ENCODE peak calls at places on chromosomes 12 and 14, in seven cellular contexts. One of them, this sample, is unnamed.
A peak's percentile ranks its signal among the peaks of the same experiment; 100 is the strongest.

GRCh38 chr14:101495284-101495683 is 66.0 kb upstream of the DIO3 start:
- DNase-seq in stimulated activated CD4-positive, alpha-beta T cell treated with anti-CD3 and anti-CD28 coated beads, Interleukin-1b, Interleukin-23, amount 100 ng/mL, for 1 hour: no peak
- DNase-seq in naive thymus-derived CD8-positive, alpha-beta T cell: no peak
- DNase-seq in EL: no peak
- DNase-seq in T follicular helper cell: no peak
- DNase-seq in neural crest cell: no peak
- DNase-seq in IMR-90: no peak
- DNase-seq in this sample: no peak

GRCh38 chr12:92136883-92137582 is 8.6 kb downstream of the BTG1 start:
- DNase-seq in stimulated activated CD4-positive, alpha-beta T cell treated with anti-CD3 and anti-CD28 coated beads, Interleukin-1b, Interleukin-23, amount 100 ng/mL, for 1 hour: no peak
- DNase-seq in naive thymus-derived CD8-positive, alpha-beta T cell: no peak
- DNase-seq in EL: peak; percentile 85
- DNase-seq in T follicular helper cell: no peak
- DNase-seq in neural crest cell: no peak
- DNase-seq in IMR-90: peak; percentile 97
- DNase-seq in this sample: peak; percentile 56

GRCh38 chr12:67720383-67720856 is 71.9 kb downstream of the DYRK2 start:
- DNase-seq in stimulated activated CD4-positive, alpha-beta T cell treated with anti-CD3 and anti-CD28 coated beads, Interleukin-1b, Interleukin-23, amount 100 ng/mL, for 1 hour: no peak
- DNase-seq in naive thymus-derived CD8-positive, alpha-beta T cell: no peak
- DNase-seq in EL: peak; percentile 89
- DNase-seq in T follicular helper cell: no peak
- DNase-seq in neural crest cell: no peak
- DNase-seq in IMR-90: peak; percentile 76
- DNase-seq in this sample: peak; percentile 45

GRCh38 chr14:67425603-67426002 is 13.6 kb upstream of the PLEK2 start:
- DNase-seq in stimulated activated CD4-positive, alpha-beta T cell treated with anti-CD3 and anti-CD28 coated beads, Interleukin-1b, Interleukin-23, amount 100 ng/mL, for 1 hour: no peak
- DNase-seq in naive thymus-derived CD8-positive, alpha-beta T cell: no peak
- DNase-seq in EL: no peak
- DNase-seq in T follicular helper cell: no peak
- DNase-seq in neural crest cell: no peak
- DNase-seq in IMR-90: no peak
- DNase-seq in this sample: no peak

GRCh38 chr14:100530270-100531072 is 56.7 kb downstream of the BEGAIN start:
- DNase-seq in stimulated activated CD4-positive, alpha-beta T cell treated with anti-CD3 and anti-CD28 coated beads, Interleukin-1b, Interleukin-23, amount 100 ng/mL, for 1 hour: no peak
- DNase-seq in naive thymus-derived CD8-positive, alpha-beta T cell: no peak
- DNase-seq in EL: no peak
- DNase-seq in T follicular helper cell: no peak
- DNase-seq in neural crest cell: no peak
- DNase-seq in IMR-90: no peak
- DNase-seq in this sample: peak; percentile 3

GRCh38 chr12:29316772-29317171 is 64.2 kb downstream of the ERGIC2 start:
- DNase-seq in stimulated activated CD4-positive, alpha-beta T cell treated with anti-CD3 and anti-CD28 coated beads, Interleukin-1b, Interleukin-23, amount 100 ng/mL, for 1 hour: no peak
- DNase-seq in naive thymus-derived CD8-positive, alpha-beta T cell: no peak
- DNase-seq in EL: peak; percentile 64
- DNase-seq in T follicular helper cell: no peak
- DNase-seq in neural crest cell: no peak
- DNase-seq in IMR-90: peak; percentile 71
- DNase-seq in this sample: peak; percentile 25

GRCh38 chr12:54282949-54283593 is 2.5 kb downstream of the HNRNPA1 start:
- DNase-seq in stimulated activated CD4-positive, alpha-beta T cell treated with anti-CD3 and anti-CD28 coated beads, Interleukin-1b, Interleukin-23, amount 100 ng/mL, for 1 hour: no peak
- DNase-seq in naive thymus-derived CD8-positive, alpha-beta T cell: no peak
- DNase-seq in EL: no peak
- DNase-seq in T follicular helper cell: no peak
- DNase-seq in neural crest cell: no peak
- DNase-seq in IMR-90: no peak
- DNase-seq in this sample: no peak

GRCh38 chr12:124744273-124744640 is 119.4 kb downstream of the SCARB1 start:
- DNase-seq in stimulated activated CD4-positive, alpha-beta T cell treated with anti-CD3 and anti-CD28 coated beads, Interleukin-1b, Interleukin-23, amount 100 ng/mL, for 1 hour: no peak
- DNase-seq in naive thymus-derived CD8-positive, alpha-beta T cell: no peak
- DNase-seq in EL: no peak
- DNase-seq in T follicular helper cell: no peak
- DNase-seq in neural crest cell: no peak
- DNase-seq in IMR-90: no peak
- DNase-seq in this sample: no peak

GRCh38 chr12:104291867-104292524 is 11.5 kb upstream of the EID3 start:
- DNase-seq in stimulated activated CD4-positive, alpha-beta T cell treated with anti-CD3 and anti-CD28 coated beads, Interleukin-1b, Interleukin-23, amount 100 ng/mL, for 1 hour: no peak
- DNase-seq in naive thymus-derived CD8-positive, alpha-beta T cell: no peak
- DNase-seq in EL: no peak
- DNase-seq in T follicular helper cell: no peak
- DNase-seq in neural crest cell: no peak
- DNase-seq in IMR-90: no peak
- DNase-seq in this sample: no peak

GRCh38 chr14:23160924-23161522 is 22.4 kb downstream of the SLC7A8 start:
- DNase-seq in stimulated activated CD4-positive, alpha-beta T cell treated with anti-CD3 and anti-CD28 coated beads, Interleukin-1b, Interleukin-23, amount 100 ng/mL, for 1 hour: no peak
- DNase-seq in naive thymus-derived CD8-positive, alpha-beta T cell: no peak
- DNase-seq in EL: peak; percentile 43
- DNase-seq in T follicular helper cell: no peak
- DNase-seq in neural crest cell: no peak
- DNase-seq in IMR-90: peak; percentile 78
- DNase-seq in this sample: peak; percentile 79

GRCh38 chr12:24714237-24714636 is 234.7 kb downstream of the BCAT1 start:
- DNase-seq in stimulated activated CD4-positive, alpha-beta T cell treated with anti-CD3 and anti-CD28 coated beads, Interleukin-1b, Interleukin-23, amount 100 ng/mL, for 1 hour: no peak
- DNase-seq in naive thymus-derived CD8-positive, alpha-beta T cell: no peak
- DNase-seq in EL: no peak
- DNase-seq in T follicular helper cell: no peak
- DNase-seq in neural crest cell: no peak
- DNase-seq in IMR-90: no peak
- DNase-seq in this sample: no peak

GRCh38 chr14:87888136-87888999 is 104.6 kb downstream of the GALC start:
- DNase-seq in stimulated activated CD4-positive, alpha-beta T cell treated with anti-CD3 and anti-CD28 coated beads, Interleukin-1b, Interleukin-23, amount 100 ng/mL, for 1 hour: no peak
- DNase-seq in naive thymus-derived CD8-positive, alpha-beta T cell: no peak
- DNase-seq in EL: peak; percentile 23
- DNase-seq in T follicular helper cell: no peak
- DNase-seq in neural crest cell: no peak
- DNase-seq in IMR-90: no peak
- DNase-seq in this sample: peak; percentile 47

GRCh38 chr12:124510301-124510970 is 57.0 kb downstream of the NCOR2 start:
- DNase-seq in stimulated activated CD4-positive, alpha-beta T cell treated with anti-CD3 and anti-CD28 coated beads, Interleukin-1b, Interleukin-23, amount 100 ng/mL, for 1 hour: no peak
- DNase-seq in naive thymus-derived CD8-positive, alpha-beta T cell: no peak
- DNase-seq in EL: no peak
- DNase-seq in T follicular helper cell: no peak
- DNase-seq in neural crest cell: no peak
- DNase-seq in IMR-90: no peak
- DNase-seq in this sample: no peak

GRCh38 chr12:123492290-123492689 is 34.4 kb downstream of the SNRNP35 start:
- DNase-seq in stimulated activated CD4-positive, alpha-beta T cell treated with anti-CD3 and anti-CD28 coated beads, Interleukin-1b, Interleukin-23, amount 100 ng/mL, for 1 hour: no peak
- DNase-seq in naive thymus-derived CD8-positive, alpha-beta T cell: no peak
- DNase-seq in EL: no peak
- DNase-seq in T follicular helper cell: no peak
- DNase-seq in neural crest cell: no peak
- DNase-seq in IMR-90: no peak
- DNase-seq in this sample: no peak

GRCh38 chr12:52280319-52280795 is 5.9 kb downstream of the KRT86 start:
- DNase-seq in stimulated activated CD4-positive, alpha-beta T cell treated with anti-CD3 and anti-CD28 coated beads, Interleukin-1b, Interleukin-23, amount 100 ng/mL, for 1 hour: no peak
- DNase-seq in naive thymus-derived CD8-positive, alpha-beta T cell: no peak
- DNase-seq in EL: peak; percentile 96
- DNase-seq in T follicular helper cell: no peak
- DNase-seq in neural crest cell: no peak
- DNase-seq in IMR-90: peak; percentile 94
- DNase-seq in this sample: peak; percentile 85

GRCh38 chr12:124904306-124905098 is 9.9 kb downstream of the UBC start:
- DNase-seq in stimulated activated CD4-positive, alpha-beta T cell treated with anti-CD3 and anti-CD28 coated beads, Interleukin-1b, Interleukin-23, amount 100 ng/mL, for 1 hour: no peak
- DNase-seq in naive thymus-derived CD8-positive, alpha-beta T cell: no peak
- DNase-seq in EL: peak; percentile 96
- DNase-seq in T follicular helper cell: no peak
- DNase-seq in neural crest cell: peak; percentile 42
- DNase-seq in IMR-90: peak; percentile 94
- DNase-seq in this sample: peak; percentile 96

GRCh38 chr14:37597538-37598084 is 2.2 kb downstream of the TTC6 start:
- DNase-seq in stimulated activated CD4-positive, alpha-beta T cell treated with anti-CD3 and anti-CD28 coated beads, Interleukin-1b, Interleukin-23, amount 100 ng/mL, for 1 hour: no peak
- DNase-seq in naive thymus-derived CD8-positive, alpha-beta T cell: no peak
- DNase-seq in EL: peak; percentile 37
- DNase-seq in T follicular helper cell: no peak
- DNase-seq in neural crest cell: no peak
- DNase-seq in IMR-90: no peak
- DNase-seq in this sample: no peak

This sample was measured in AG20443.